ENCODE peak calls at places on chromosome 1, in four cellular contexts. G is thoracic aorta, R is Peyer's patch, D is ovary. X is an unnamed sample.

GRCh38 chr1:195082183-195082582 is 1526.1 kb downstream of the KCNT2 start:
- DNase-seq in G (no peak), R (no peak), D (no peak), X (no peak)

GRCh38 chr1:41661428-41662060 is 177.1 kb upstream of the EDN2 start:
- DNase-seq in G (no peak), R (no peak), D (peak; percentile 24), X (no peak)

GRCh38 chr1:239811211-239811902 is 280.3 kb upstream of the FMN2 start:
- DNase-seq in G (no peak), R (no peak), D (no peak), X (no peak)

GRCh38 chr1:198495635-198496034 is 44.8 kb downstream of the ATP6V1G3 start:
- DNase-seq in G (no peak), R (no peak), D (no peak), X (no peak)

GRCh38 chr1:45043094-45043493 is 31.0 kb downstream of the UROD start:
- DNase-seq in G (no peak), R (no peak), D (no peak), X (no peak)

GRCh38 chr1:77282187-77282865 is 507 bp downstream of the AK5 start:
- DNase-seq in G (no peak), R (no peak), D (no peak), X (peak; percentile 58)

GRCh38 chr1:159775716-159776115 is 5.0 kb upstream of the DUSP23 start:
- DNase-seq in G (no peak), R (no peak), D (no peak), X (no peak)

GRCh38 chr1:158179301-158180041 is 1.2 kb upstream of the CD1D start:
- DNase-seq in G (no peak), R (peak; percentile 77), D (no peak), X (no peak)

GRCh38 chr1:156126043-156126700 is 11.7 kb downstream of the LMNA start:
- DNase-seq in G (peak; percentile 90), R (no peak), D (peak; percentile 93), X (peak; percentile 95)

GRCh38 chr1:11787804-11788436 is 17.8 kb downstream of the MTHFR start:
- DNase-seq in G (no peak), R (no peak), D (peak; percentile 58), X (no peak)

GRCh38 chr1:150574260-150575071 is 4.9 kb downstream of the MCL1 start:
- DNase-seq in G (no peak), R (no peak), D (peak; percentile 1), X (no peak)

GRCh38 chr1:240831922-240832321 is 220.0 kb upstream of the GREM2 start:
- DNase-seq in G (no peak), R (no peak), D (no peak), X (no peak)

GRCh38 chr1:228650141-228650540 is 85.1 kb upstream of the RHOU start:
- DNase-seq in G (no peak), R (no peak), D (peak; percentile 30), X (no peak)

GRCh38 chr1:69700770-69701169 is 133.0 kb downstream of the LRRC7 start:
- DNase-seq in G (no peak), R (no peak), D (no peak), X (no peak)

GRCh38 chr1:153760440-153760839 is 14.8 kb upstream of the SLC27A3 start:
- DNase-seq in G (no peak), R (no peak), D (no peak), X (no peak)

GRCh38 chr1:228210076-228210651 is 2.3 kb downstream of the OBSCN start:
- DNase-seq in G (no peak), R (no peak), D (no peak), X (peak; percentile 62)

GRCh38 chr1:59092126-59092525 is 204.8 kb upstream of the FGGY start:
- DNase-seq in G (no peak), R (no peak), D (no peak), X (no peak)

GRCh38 chr1:110210604-110211502 is 739 bp downstream of the KCNC4 start:
- DNase-seq in G (no peak), R (peak; percentile 72), D (peak; percentile 55), X (peak; percentile 79)

GRCh38 chr1:198113302-198113701 is 43.5 kb upstream of the NEK7 start:
- DNase-seq in G (no peak), R (no peak), D (no peak), X (no peak)

GRCh38 chr1:114282751-114283403 is 129.2 kb upstream of the SYT6 start:
- DNase-seq in G (peak; percentile 63), R (peak; percentile 78), D (peak; percentile 89), X (peak; percentile 87)

GRCh38 chr1:243268284-243268653 is 12.4 kb downstream of the SDCCAG8 start:
- DNase-seq in G (no peak), R (no peak), D (no peak), X (no peak)

GRCh38 chr1:32716312-32717126 is 13.9 kb upstream of the SYNC start:
- DNase-seq in G (no peak), R (peak; percentile 29), D (no peak), X (peak; percentile 85)

GRCh38 chr1:154193821-154194220 is 1.9 kb upstream of the TPM3 start:
- DNase-seq in G (no peak), R (no peak), D (no peak), X (no peak)

GRCh38 chr1:153958111-153958960 is at the start of gene CRTC2:
- DNase-seq in G (peak; percentile 99), R (peak; percentile 99), D (peak; percentile 98), X (peak; percentile 100)

GRCh38 chr1:224769987-224770693 is 154.0 kb downstream of the CNIH3 start:
- DNase-seq in G (no peak), R (no peak), D (no peak), X (no peak)

GRCh38 chr1:92957020-92957734 is 4.1 kb downstream of the DIPK1A start:
- DNase-seq in G (no peak), R (no peak), D (no peak), X (no peak)

GRCh38 chr1:101592861-101593260 is 356.0 kb downstream of the S1PR1 start:
- DNase-seq in G (no peak), R (no peak), D (no peak), X (no peak)

GRCh38 chr1:14937288-14937949 is 216.1 kb upstream of the TMEM51 start:
- DNase-seq in G (no peak), R (no peak), D (no peak), X (no peak)

GRCh38 chr1:223771814-223772770 is 59.8 kb downstream of the CAPN2 start:
- DNase-seq in G (peak; percentile 32), R (no peak), D (peak; percentile 74), X (no peak)

GRCh38 chr1:226778657-226779058 is 39.6 kb upstream of the ITPKB start:
- DNase-seq in G (peak; percentile 16), R (no peak), D (no peak), X (no peak)

GRCh38 chr1:194442911-194443310 is 1256.5 kb upstream of the B3GALT2 start:
- DNase-seq in G (no peak), R (no peak), D (no peak), X (no peak)

GRCh38 chr1:204354579-204354978 is 5.2 kb downstream of the PLEKHA6 start:
- DNase-seq in G (no peak), R (no peak), D (no peak), X (no peak)

GRCh38 chr1:225684741-225685140 is 31.8 kb upstream of the ENAH start:
- DNase-seq in G (no peak), R (no peak), D (no peak), X (no peak)

GRCh38 chr1:1432951-1433803 is 2.3 kb upstream of the VWA1 start:
- DNase-seq in G (no peak), R (no peak), D (peak; percentile 65), X (no peak)

GRCh38 chr1:232057217-232057895 is 430.8 kb downstream of the DISC1 start:
- DNase-seq in G (no peak), R (no peak), D (no peak), X (no peak)

GRCh38 chr1:57845041-57845440 is 421.2 kb upstream of the DAB1 start:
- DNase-seq in G (no peak), R (no peak), D (no peak), X (no peak)

GRCh38 chr1:109099871-109100757 is 9.6 kb downstream of the TMEM167B start:
- DNase-seq in G (peak; percentile 90), R (peak; percentile 97), D (peak; percentile 98), X (peak; percentile 99)

GRCh38 chr1:204041232-204041767 is 31.6 kb upstream of the SOX13 start:
- DNase-seq in G (peak; percentile 9), R (no peak), D (no peak), X (peak; percentile 82)

GRCh38 chr1:162371611-162372010 is 5.0 kb downstream of the SPATA46 start:
- DNase-seq in G (no peak), R (no peak), D (no peak), X (no peak)

GRCh38 chr1:185895208-185895900 is 161.2 kb downstream of the HMCN1 start:
- DNase-seq in G (no peak), R (no peak), D (no peak), X (no peak)
- H3K27ac ChIP-seq in G (peak overlapping the region; percentile 45), R (no peak overlapping the region), D (no peak overlapping the region), X (no peak overlapping the region)

DNA sequence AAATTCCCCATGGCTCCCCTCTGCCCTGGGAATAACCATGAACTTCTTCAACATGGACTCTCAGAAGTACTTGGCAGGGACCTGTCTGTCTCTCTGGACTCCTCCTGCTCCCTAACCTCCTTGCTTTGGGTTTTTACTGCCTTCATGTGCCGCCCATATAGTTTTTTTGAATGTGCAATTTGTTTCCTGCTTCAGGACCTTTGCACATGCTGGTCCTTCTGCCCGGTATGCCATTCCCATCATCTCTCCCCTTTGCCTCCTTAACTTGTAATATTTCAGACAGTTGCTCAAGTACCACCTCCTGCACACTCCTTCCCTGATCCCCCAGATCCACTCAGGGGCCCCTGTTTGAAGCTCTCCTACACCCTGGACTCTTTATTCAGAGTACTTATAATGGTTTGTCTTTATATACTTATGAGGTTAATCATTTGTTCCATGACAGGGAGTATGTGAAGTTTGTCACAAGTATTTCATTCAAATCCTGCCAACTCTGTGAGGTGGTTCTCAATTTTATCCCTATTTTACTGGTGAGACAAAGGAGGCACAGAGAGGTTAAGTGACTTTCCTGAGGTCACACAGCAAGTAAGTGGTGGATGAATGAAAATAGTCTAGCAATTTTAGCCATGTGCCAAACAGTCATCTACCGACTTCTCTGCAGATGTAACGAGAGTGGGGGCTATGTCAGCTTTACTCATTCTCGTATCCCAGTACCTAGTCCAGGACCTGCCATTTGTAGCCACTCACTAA is 180.7 kb downstream of the TRABD2B start:
- DNase-seq in G (no peak), R (no peak), D (no peak), X (no peak)
- H3K36me3 ChIP-seq in G (no peaks in the 10 kb centered on the region), R (no peaks in the 10 kb centered on the region), D (no peaks in the 10 kb centered on the region), X (no peaks in the 10 kb centered on the region)

GRCh38 chr1:220768127-220768601 is 18.5 kb upstream of the MTARC1 start:
- DNase-seq in G (no peak), R (no peak), D (no peak), X (no peak)
- H3K27ac ChIP-seq in G (no peak overlapping the region), R (peak overlapping the region; percentile 10), D (peak overlapping the region; percentile 28), X (no peak overlapping the region)

DNA sequence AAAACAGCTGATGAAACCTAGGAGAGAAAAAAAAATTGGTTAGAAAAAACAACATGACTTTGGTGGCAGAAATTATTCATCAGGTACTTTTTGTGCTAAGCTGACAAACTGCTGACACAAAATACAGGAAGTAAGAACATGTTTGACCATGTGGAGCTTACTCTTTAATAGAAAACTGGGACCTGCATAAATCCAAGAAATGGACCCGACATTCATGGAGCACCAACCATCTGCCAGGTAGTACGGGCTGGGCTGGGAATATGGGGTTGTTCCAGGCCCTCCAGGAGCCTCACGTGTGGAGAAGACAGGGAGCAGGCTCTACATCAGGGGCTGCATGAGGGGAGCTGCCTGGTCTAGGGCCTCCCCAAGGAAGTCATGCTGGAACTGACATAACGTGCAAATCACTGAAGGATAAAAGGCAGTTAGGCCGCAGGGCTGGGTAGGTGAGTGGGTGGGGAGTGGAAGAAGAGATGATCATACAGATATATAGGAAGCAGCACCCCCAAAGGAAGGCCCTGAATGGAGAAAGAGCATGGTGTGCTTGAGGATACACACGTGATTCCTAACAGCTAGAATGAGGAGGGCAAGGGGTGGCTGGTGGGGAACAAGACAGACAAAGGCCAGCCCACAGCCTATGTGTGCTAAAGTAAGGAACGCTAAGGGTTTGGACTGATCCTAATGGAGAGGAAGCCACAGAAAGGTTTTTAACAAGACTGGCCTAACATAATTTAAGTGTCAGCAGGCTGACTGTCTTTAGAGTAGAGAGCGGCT is 26.1 kb downstream of the CD58 start:
- DNase-seq in G (no peak), R (no peak), D (no peak), X (no peak)
- H3K36me3 ChIP-seq in G (peaks cover 13% of the 10 kb centered on the region), R (no peaks in the 10 kb centered on the region), D (no peaks in the 10 kb centered on the region), X (peaks cover 24% of the 10 kb centered on the region)

X was measured in suprapubic skin.